ENCODE peak calls at places on chromosome 3, in ten cellular contexts. S is left ventricle myocardium inferior; N is ELR; Y is activated CD8-positive, alpha-beta memory T cell treated with anti-CD3 and anti-CD28 coated beads for 24 hours; D is T1000; I is fibroblast of mammary gland; Z is CD4-positive, alpha-beta memory T cell; C is tibial artery; P is brain microvascular endothelial cell; O is ureter. U is an unnamed sample.
A peak's percentile ranks its signal among the peaks of the same experiment; 100 is the strongest.

GRCh38 chr3:39150803-39151631 is 2.4 kb downstream of the CSRNP1 start:
- DNase-seq in S (peak; percentile 89), N (peak; percentile 92), Y (peak; percentile 85), D (peak; percentile 88), I (peak; percentile 97), Z (no peak), C (peak; percentile 95), P (peak; percentile 99), O (peak; percentile 89), U (peak; percentile 86)

GRCh38 chr3:31909455-31909854 is 71.6 kb downstream of the OSBPL10 start:
- DNase-seq in S (no peak), N (no peak), Y (no peak), D (no peak), I (no peak), Z (no peak), C (no peak), P (no peak), O (no peak), U (no peak)

GRCh38 chr3:134552776-134553175 is 66.9 kb downstream of the CEP63 start:
- DNase-seq in S (no peak), N (no peak), Y (no peak), D (no peak), I (peak; percentile 32), Z (no peak), C (no peak), P (no peak), O (no peak), U (no peak)

GRCh38 chr3:136858381-136858780 is 3.6 kb upstream of the NCK1 start:
- DNase-seq in S (no peak), N (no peak), Y (no peak), D (no peak), I (no peak), Z (no peak), C (peak; percentile 57), P (no peak), O (no peak), U (no peak)

GRCh38 chr3:4078903-4079302 is 224.3 kb upstream of the SETMAR start:
- DNase-seq in S (no peak), N (no peak), Y (no peak), D (no peak), I (no peak), Z (no peak), C (no peak), P (no peak), O (no peak), U (no peak)

GRCh38 chr3:42979044-42979962 is at the start of gene GASK1A:
- DNase-seq in S (peak; percentile 49), N (peak; percentile 10), Y (peak; percentile 73), D (peak; percentile 42), I (no peak), Z (no peak), C (peak; percentile 77), P (no peak), O (peak; percentile 55), U (no peak)

GRCh38 chr3:135513106-135514063 is 452.1 kb upstream of the PPP2R3A start:
- DNase-seq in S (no peak), N (peak; percentile 63), Y (no peak), D (peak; percentile 73), I (peak; percentile 84), Z (no peak), C (no peak), P (peak; percentile 66), O (no peak), U (peak; percentile 98)

GRCh38 chr3:106729481-106729880 is 647.8 kb upstream of the CCDC54 start:
- DNase-seq in S (no peak), N (no peak), Y (no peak), D (no peak), I (no peak), Z (no peak), C (no peak), P (no peak), O (no peak), U (no peak)

GRCh38 chr3:142235690-142236089 is 10.3 kb upstream of the GK5 start:
- DNase-seq in S (no peak), N (no peak), Y (no peak), D (no peak), I (no peak), Z (no peak), C (no peak), P (no peak), O (no peak), U (no peak)

GRCh38 chr3:21540265-21540664 is 210.7 kb downstream of the ZNF385D start:
- DNase-seq in S (no peak), N (no peak), Y (no peak), D (no peak), I (no peak), Z (no peak), C (no peak), P (no peak), O (no peak), U (no peak)

GRCh38 chr3:114299421-114299820 is 5.6 kb downstream of the TIGIT start:
- DNase-seq in S (no peak), N (peak; percentile 44), Y (no peak), D (no peak), I (peak; percentile 12), Z (peak; percentile 28), C (no peak), P (peak; percentile 12), O (no peak), U (peak; percentile 35)

GRCh38 chr3:194974468-194975135 is 288.9 kb downstream of the FAM43A start:
- DNase-seq in S (no peak), N (no peak), Y (peak; percentile 40), D (no peak), I (no peak), Z (no peak), C (no peak), P (no peak), O (peak; percentile 25), U (no peak)

GRCh38 chr3:66138336-66139234 is 82.2 kb upstream of the SLC25A26 start:
- DNase-seq in S (peak; percentile 28), N (peak; percentile 79), Y (no peak), D (peak; percentile 40), I (peak; percentile 79), Z (no peak), C (peak; percentile 39), P (peak; percentile 62), O (peak; percentile 50), U (peak; percentile 34)

GRCh38 chr3:86969500-86970189 is 21.3 kb downstream of the VGLL3 start:
- DNase-seq in S (no peak), N (peak; percentile 87), Y (no peak), D (no peak), I (peak; percentile 74), Z (no peak), C (no peak), P (peak; percentile 68), O (no peak), U (peak; percentile 37)

GRCh38 chr3:141336672-141337522 is 31.4 kb upstream of the ZBTB38 start:
- DNase-seq in S (no peak), N (peak; percentile 95), Y (no peak), D (no peak), I (peak; percentile 95), Z (no peak), C (no peak), P (peak; percentile 84), O (no peak), U (peak; percentile 71)

GRCh38 chr3:53152316-53152715 is 8.7 kb upstream of the PRKCD start:
- DNase-seq in S (no peak), N (no peak), Y (no peak), D (no peak), I (no peak), Z (no peak), C (no peak), P (no peak), O (no peak), U (no peak)

GRCh38 chr3:72273615-72274014 is 488.7 kb upstream of the PROK2 start:
- DNase-seq in S (no peak), N (peak; percentile 29), Y (no peak), D (peak; percentile 21), I (peak; percentile 61), Z (no peak), C (no peak), P (peak; percentile 87), O (no peak), U (peak; percentile 76)

GRCh38 chr3:43690400-43691119 is at the start of gene ABHD5:
- DNase-seq in S (peak; percentile 91), N (peak; percentile 90), Y (peak; percentile 97), D (peak; percentile 87), I (peak; percentile 93), Z (peak; percentile 97), C (peak; percentile 85), P (peak; percentile 85), O (peak; percentile 92), U (peak; percentile 69)

GRCh38 chr3:69086133-69086722 is 1.5 kb downstream of the ARL6IP5 start:
- DNase-seq in S (peak; percentile 88), N (peak; percentile 92), Y (peak; percentile 86), D (peak; percentile 67), I (peak; percentile 97), Z (peak; percentile 49), C (peak; percentile 96), P (peak; percentile 91), O (peak; percentile 91), U (peak; percentile 75)

GRCh38 chr3:184336484-184337230 is 743 bp upstream of the FAM131A start:
- DNase-seq in S (no peak), N (peak; percentile 72), Y (no peak), D (no peak), I (peak; percentile 83), Z (peak; percentile 27), C (peak; percentile 35), P (no peak), O (no peak), U (peak; percentile 52)

GRCh38 chr3:133854971-133855370 is 40.7 kb downstream of the RAB6B start:
- DNase-seq in S (no peak), N (no peak), Y (no peak), D (no peak), I (no peak), Z (no peak), C (peak; percentile 6), P (no peak), O (no peak), U (no peak)